ENCODE peak calls at places on chromosomes 13 and 19, in seven cellular contexts. I is astrocyte; Z is stimulated activated CD4-positive, alpha-beta T cell treated with anti-CD3 and anti-CD28 coated beads, Interleukin-2, amount 100 ng/mL, for 48 hours; R is T-helper 1 cell; T is H1; K is ACHN; U is NCI-H2029. H is an unnamed sample.

GRCh38 chr19:4678881-4679379 is 8.8 kb upstream of the MYDGF start:
- DNase-seq in I (no peak), Z (peak), R (no peak), T (peak), K (no peak), U (no peak), H (no peak)

GRCh38 chr13:71477735-71478134 is 389.3 kb downstream of the DACH1 start:
- DNase-seq in I (no peak), Z (no peak), R (no peak), T (no peak), K (peak), U (no peak), H (no peak)

GRCh38 chr19:55158848-55159793 is 1.6 kb upstream of the TNNI3 start:
- DNase-seq in I (no peak), Z (no peak), R (no peak), T (no peak), K (no peak), U (no peak), H (no peak)

GRCh38 chr13:32496574-32497160 is 41.9 kb downstream of the N4BP2L2 start:
- DNase-seq in I (peak), Z (no peak), R (no peak), T (no peak), K (no peak), U (no peak), H (no peak)

GRCh38 chr13:98539655-98540054 is 37.3 kb downstream of the STK24 start:
- DNase-seq in I (peak), Z (no peak), R (no peak), T (no peak), K (no peak), U (no peak), H (no peak)

GRCh38 chr19:51735759-51736449 is 12.1 kb upstream of the HAS1 start:
- DNase-seq in I (peak), Z (no peak), R (no peak), T (no peak), K (no peak), U (no peak), H (no peak)

GRCh38 chr19:32914879-32915278 is 45.3 kb upstream of the SLC7A9 start:
- DNase-seq in I (no peak), Z (no peak), R (no peak), T (no peak), K (peak), U (no peak), H (no peak)

GRCh38 chr19:57830071-57830602 is at the start of gene ZNF587B:
- DNase-seq in I (peak), Z (peak), R (peak), T (peak), K (peak), U (peak), H (no peak)

GRCh38 chr13:113096745-113097305 is 8.8 kb upstream of the F7 start:
- DNase-seq in I (no peak), Z (no peak), R (no peak), T (no peak), K (no peak), U (no peak), H (no peak)

GRCh38 chr19:39590265-39590664 is 12.1 kb upstream of the LGALS13 start:
- DNase-seq in I (no peak), Z (no peak), R (no peak), T (peak), K (peak), U (no peak), H (no peak)

GRCh38 chr13:48531416-48532145 is 1.3 kb downstream of the RCBTB2 start:
- DNase-seq in I (peak), Z (peak), R (peak), T (no peak), K (no peak), U (no peak), H (peak)

GRCh38 chr19:35458821-35459391 is 10.8 kb downstream of the FFAR2 start:
- DNase-seq in I (no peak), Z (no peak), R (no peak), T (no peak), K (no peak), U (no peak), H (no peak)

GRCh38 chr13:37755349-37755748 is 114.2 kb downstream of the TRPC4 start:
- DNase-seq in I (no peak), Z (no peak), R (no peak), T (no peak), K (no peak), U (no peak), H (no peak)

GRCh38 chr13:105702441-105702840 is 833.0 kb downstream of the EFNB2 start:
- DNase-seq in I (no peak), Z (no peak), R (no peak), T (no peak), K (peak), U (peak), H (no peak)

GRCh38 chr19:32018014-32018413 is 327.4 kb upstream of the ZNF507 start:
- DNase-seq in I (peak), Z (no peak), R (no peak), T (peak), K (no peak), U (no peak), H (no peak)

H was measured in central memory CD8-positive, alpha-beta T cell.